ENCODE peak calls at places on chromosomes 3 and 15, in four cellular contexts. One of them, this sample, is unnamed. For H3K36me3, the result is how much of the 10 kb centered on the place peaks cover.

GRCh38 chr3:116256843-116257485 is 188.3 kb downstream of the LSAMP start:
- DNase-seq in upper lobe of right lung: no peak
- DNase-seq in thoracic aorta: no peak
- DNase-seq in endothelial cell of umbilical vein: no peak
- DNase-seq in this sample: no peak

GRCh38 chr3:30804983-30805382 is 89.5 kb downstream of the GADL1 start:
- DNase-seq in upper lobe of right lung: no peak
- DNase-seq in thoracic aorta: no peak
- DNase-seq in endothelial cell of umbilical vein: no peak
- DNase-seq in this sample: no peak

GRCh38 chr15:55289011-55289572 is 521 bp downstream of the RAB27A start:
- DNase-seq in upper lobe of right lung: peak
- DNase-seq in thoracic aorta: no peak
- DNase-seq in endothelial cell of umbilical vein: peak
- DNase-seq in this sample: peak

GRCh38 chr15:101445562-101446526 is 43.7 kb downstream of the PCSK6 start:
- DNase-seq in upper lobe of right lung: no peak
- DNase-seq in thoracic aorta: no peak
- DNase-seq in endothelial cell of umbilical vein: peak
- DNase-seq in this sample: peak

GRCh38 chr3:156620260-156620659 is 54.1 kb upstream of the TIPARP start:
- DNase-seq in upper lobe of right lung: no peak
- DNase-seq in thoracic aorta: no peak
- DNase-seq in endothelial cell of umbilical vein: no peak
- DNase-seq in this sample: no peak

GRCh38 chr15:52284164-52284563 is 11.4 kb downstream of the MYO5C start:
- DNase-seq in upper lobe of right lung: no peak
- DNase-seq in thoracic aorta: no peak
- DNase-seq in endothelial cell of umbilical vein: no peak
- DNase-seq in this sample: no peak

GRCh38 chr3:170098753-170099152 is 61.0 kb downstream of the GPR160 start:
- DNase-seq in upper lobe of right lung: no peak
- DNase-seq in thoracic aorta: no peak
- DNase-seq in endothelial cell of umbilical vein: no peak
- DNase-seq in this sample: no peak

GRCh38 chr15:92451225-92451825 is 57.6 kb downstream of the ST8SIA2 start:
- DNase-seq in upper lobe of right lung: no peak
- DNase-seq in thoracic aorta: no peak
- DNase-seq in endothelial cell of umbilical vein: no peak
- DNase-seq in this sample: peak

GRCh38 chr15:40582726-40583246 is 11.3 kb upstream of the KNL1 start:
- DNase-seq in upper lobe of right lung: no peak
- DNase-seq in thoracic aorta: no peak
- DNase-seq in endothelial cell of umbilical vein: peak
- DNase-seq in this sample: peak

GRCh38 chr15:28272587-28272986 is 49.4 kb downstream of the HERC2 start:
- DNase-seq in upper lobe of right lung: no peak
- DNase-seq in thoracic aorta: no peak
- DNase-seq in endothelial cell of umbilical vein: no peak
- DNase-seq in this sample: no peak
- H3K36me3 ChIP-seq in upper lobe of right lung: half or more
- H3K36me3 ChIP-seq in thoracic aorta: under half
- H3K36me3 ChIP-seq in endothelial cell of umbilical vein: under half
- H3K36me3 ChIP-seq in this sample: under half

DNA sequence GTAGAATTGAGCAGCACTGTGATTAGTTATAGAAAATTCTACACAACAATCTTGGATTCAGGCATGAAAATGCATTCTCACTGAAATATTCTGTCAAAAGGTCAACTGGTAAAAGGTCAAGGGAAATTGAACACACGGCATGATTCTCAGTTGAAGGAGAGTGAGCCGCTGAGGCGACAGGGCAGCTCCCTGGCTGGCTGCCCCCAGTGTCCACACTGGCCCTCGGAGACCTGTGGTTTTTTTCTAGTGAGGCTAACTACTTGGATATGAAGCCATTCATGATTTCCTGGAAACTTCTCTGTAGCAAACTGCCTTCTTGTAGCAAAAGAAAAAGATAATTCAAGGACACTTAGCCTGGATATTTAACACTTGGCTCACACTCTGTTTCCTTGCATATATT is 37.2 kb downstream of the AADACL2 start:
- DNase-seq in upper lobe of right lung: peak
- DNase-seq in thoracic aorta: no peak
- DNase-seq in endothelial cell of umbilical vein: peak
- DNase-seq in this sample: peak
- H3K4me3 ChIP-seq in upper lobe of right lung: no peak
- H3K4me3 ChIP-seq in thoracic aorta: peak
- H3K4me3 ChIP-seq in endothelial cell of umbilical vein: no peak
- H3K4me3 ChIP-seq in this sample: no peak

DNA sequence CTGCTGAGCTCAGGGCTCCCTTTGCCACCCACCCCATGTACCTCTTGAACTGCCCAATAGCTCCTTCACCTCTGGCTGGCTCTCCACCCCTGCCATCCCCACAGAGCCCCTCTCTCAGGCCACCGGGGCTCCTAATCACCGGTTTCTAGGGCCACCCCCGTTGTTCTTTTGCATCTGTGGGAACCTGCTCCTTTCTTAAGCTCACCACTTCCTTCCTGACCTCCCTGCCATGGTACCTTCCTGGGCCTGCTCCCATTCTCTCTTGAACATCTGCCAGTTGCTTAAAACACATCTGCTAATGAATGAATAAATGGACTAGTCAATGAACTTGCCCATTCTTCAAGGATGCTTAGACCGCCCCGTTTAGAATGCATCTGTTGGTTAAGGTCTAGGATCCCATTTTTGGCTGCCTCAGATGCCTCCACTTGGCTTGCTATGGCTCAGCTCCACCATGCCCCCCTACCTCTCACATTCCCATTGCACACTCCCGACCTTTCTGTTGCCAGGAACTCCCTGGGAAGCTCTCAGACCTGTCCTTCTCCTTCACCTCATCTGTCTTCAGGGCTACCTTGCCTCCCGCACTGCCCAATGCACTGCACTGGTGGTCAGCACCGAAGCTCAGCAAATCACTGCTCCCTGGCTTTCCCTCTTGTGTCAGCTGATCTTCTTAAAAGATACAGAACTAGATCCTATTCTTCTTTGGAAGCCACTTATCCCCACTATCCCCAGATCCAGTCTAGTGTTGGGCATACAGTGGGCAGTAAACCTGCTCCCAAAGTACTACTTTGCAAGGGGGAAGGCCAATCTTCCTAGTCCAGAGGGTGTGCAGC is 9.1 kb downstream of the AMOTL2 start:
- DNase-seq in upper lobe of right lung: peak
- DNase-seq in thoracic aorta: no peak
- DNase-seq in endothelial cell of umbilical vein: peak
- DNase-seq in this sample: no peak
- H3K36me3 ChIP-seq in upper lobe of right lung: half or more
- H3K36me3 ChIP-seq in thoracic aorta: half or more
- H3K36me3 ChIP-seq in endothelial cell of umbilical vein: half or more
- H3K36me3 ChIP-seq in this sample: half or more

DNA sequence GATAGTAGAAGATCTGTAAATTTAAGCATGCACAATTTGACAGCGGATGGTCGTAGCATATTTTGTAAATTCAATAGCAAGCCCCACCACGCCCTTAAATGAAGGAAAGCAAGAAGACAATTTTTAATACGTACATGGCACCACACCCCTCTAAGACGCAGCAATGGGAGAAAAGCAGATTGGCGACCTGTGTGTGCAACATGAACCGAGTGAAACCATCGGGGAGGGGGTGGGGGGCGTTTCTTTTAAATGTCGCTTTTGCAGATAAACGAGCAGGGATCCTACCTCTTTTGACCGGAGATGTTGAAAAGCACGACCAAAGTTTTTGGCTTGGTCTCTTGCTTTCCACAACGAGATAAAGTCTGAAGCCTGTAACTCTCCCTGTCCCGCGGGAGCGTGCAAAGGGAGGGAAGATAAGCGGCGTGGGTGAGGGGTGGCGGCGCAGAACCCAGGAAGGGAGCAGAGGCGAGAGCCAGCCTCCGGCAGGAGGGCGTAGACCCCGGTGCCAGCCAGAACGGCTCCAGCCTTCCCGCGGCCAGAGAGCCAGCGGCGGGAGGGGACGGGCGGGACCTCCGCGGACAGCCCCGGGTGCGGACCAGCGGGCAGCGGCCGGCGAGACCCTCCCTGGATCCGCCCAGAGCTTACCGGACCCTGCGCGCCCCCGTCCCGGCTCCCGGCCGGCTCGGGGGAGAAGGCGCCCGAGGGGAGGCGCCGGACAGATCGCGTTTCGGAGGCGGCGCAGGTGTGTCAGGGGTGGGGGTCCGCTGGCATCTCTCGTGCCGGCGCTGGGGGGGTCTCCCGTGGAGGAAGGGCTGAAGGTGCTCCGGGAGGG is at the start of gene CHL1:
- DNase-seq in upper lobe of right lung: peak
- DNase-seq in thoracic aorta: no peak
- DNase-seq in endothelial cell of umbilical vein: no peak
- DNase-seq in this sample: no peak
- H3K4me3 ChIP-seq in upper lobe of right lung: peak
- H3K4me3 ChIP-seq in thoracic aorta: peak
- H3K4me3 ChIP-seq in endothelial cell of umbilical vein: no peak
- H3K4me3 ChIP-seq in this sample: peak

GRCh38 chr15:50607129-50607528 is 60.7 kb upstream of the USP50 start:
- DNase-seq in upper lobe of right lung: no peak
- DNase-seq in thoracic aorta: no peak
- DNase-seq in endothelial cell of umbilical vein: no peak
- DNase-seq in this sample: no peak
- H3K36me3 ChIP-seq in upper lobe of right lung: half or more
- H3K36me3 ChIP-seq in thoracic aorta: under half
- H3K36me3 ChIP-seq in endothelial cell of umbilical vein: under half
- H3K36me3 ChIP-seq in this sample: half or more

GRCh38 chr3:99638244-99638948 is at the start of gene COL8A1:
- DNase-seq in upper lobe of right lung: peak
- DNase-seq in thoracic aorta: peak
- DNase-seq in endothelial cell of umbilical vein: peak
- DNase-seq in this sample: peak
- H3K4me3 ChIP-seq in upper lobe of right lung: peak
- H3K4me3 ChIP-seq in thoracic aorta: peak
- H3K4me3 ChIP-seq in endothelial cell of umbilical vein: peak
- H3K4me3 ChIP-seq in this sample: peak

GRCh38 chr15:58934521-58934920 is 1.0 kb upstream of the SLTM start:
- DNase-seq in upper lobe of right lung: no peak
- DNase-seq in thoracic aorta: no peak
- DNase-seq in endothelial cell of umbilical vein: no peak
- DNase-seq in this sample: no peak
- H3K36me3 ChIP-seq in upper lobe of right lung: under half
- H3K36me3 ChIP-seq in thoracic aorta: under half
- H3K36me3 ChIP-seq in endothelial cell of umbilical vein: under half
- H3K36me3 ChIP-seq in this sample: under half